ENCODE peak calls at places on chromosomes 5 and 9, in nine cellular contexts. M, S, N, W, I, V, U, R and Z are unnamed samples.

GRCh38 chr9:94740191-94740874 is 13.8 kb downstream of the AOPEP start:
- DNase-seq in M (no peak), S (no peak), N (peak; percentile 15), W (no peak), I (no peak), V (no peak), U (no peak), R (no peak), Z (no peak)

GRCh38 chr5:112245616-112246015 is 173.5 kb downstream of the EPB41L4A start:
- DNase-seq in M (no peak), S (no peak), N (no peak), W (no peak), I (no peak), V (no peak), U (no peak), R (no peak), Z (no peak)

GRCh38 chr9:23771746-23772145 is 54.3 kb downstream of the ELAVL2 start:
- DNase-seq in M (no peak), S (no peak), N (no peak), W (no peak), I (no peak), V (no peak), U (no peak), R (no peak), Z (no peak)

GRCh38 chr9:91089405-91090131 is 272.1 kb downstream of the AUH start:
- DNase-seq in M (peak; percentile 40), S (peak; percentile 59), N (no peak), W (no peak), I (peak; percentile 50), V (peak; percentile 71), U (no peak), R (peak; percentile 48), Z (peak; percentile 74)

GRCh38 chr9:89473762-89474469 is 24.0 kb downstream of the SEMA4D start:
- DNase-seq in M (no peak), S (no peak), N (peak; percentile 23), W (peak; percentile 26), I (no peak), V (no peak), U (no peak), R (peak; percentile 3), Z (peak; percentile 28)

GRCh38 chr5:154986151-154986550 is 27.4 kb upstream of the KIF4B start:
- DNase-seq in M (peak; percentile 25), S (no peak), N (no peak), W (no peak), I (no peak), V (peak; percentile 61), U (no peak), R (no peak), Z (no peak)

GRCh38 chr5:121693864-121694263 is 157.8 kb upstream of the FTMT start:
- DNase-seq in M (no peak), S (no peak), N (no peak), W (no peak), I (no peak), V (peak; percentile 13), U (peak; percentile 1), R (no peak), Z (no peak)

GRCh38 chr5:77563475-77563874 is 71.4 kb upstream of the WDR41 start:
- DNase-seq in M (no peak), S (no peak), N (no peak), W (peak; percentile 11), I (no peak), V (peak; percentile 4), U (no peak), R (no peak), Z (no peak)

GRCh38 chr5:10030219-10030831 is 219.4 kb downstream of the ATPSCKMT start:
- DNase-seq in M (no peak), S (no peak), N (no peak), W (peak; percentile 14), I (peak; percentile 64), V (peak; percentile 73), U (no peak), R (no peak), Z (no peak)

GRCh38 chr9:123322771-123323481 is 33.1 kb upstream of the CRB2 start:
- DNase-seq in M (no peak), S (no peak), N (no peak), W (no peak), I (no peak), V (no peak), U (no peak), R (peak; percentile 79), Z (no peak)

GRCh38 chr9:134167530-134167931 is 3.2 kb upstream of the RNU6ATAC start:
- DNase-seq in M (no peak), S (no peak), N (peak; percentile 39), W (no peak), I (no peak), V (no peak), U (peak; percentile 75), R (no peak), Z (no peak)

GRCh38 chr9:107214915-107215314 is 68.2 kb upstream of the RAD23B start:
- DNase-seq in M (no peak), S (no peak), N (no peak), W (no peak), I (no peak), V (no peak), U (no peak), R (no peak), Z (no peak)